ENCODE peak calls at places on chromosomes 12 and 14, in six cellular contexts. One of them, this sample, is unnamed. For H3K4me1, the result is how much of the 10 kb centered on the place peaks cover.

GRCh38 chr12:107328442-107329133 is 235.2 kb upstream of the CRY1 start:
- DNase-seq in thyroid gland: no peak
- DNase-seq in fibroblast of lung: peak
- DNase-seq in tibial artery: no peak
- DNase-seq in effector memory CD4-positive, alpha-beta T cell: no peak
- DNase-seq in ascending aorta: no peak
- DNase-seq in this sample: no peak

GRCh38 chr12:116381240-116381743 is 103.8 kb upstream of the MED13L start:
- DNase-seq in thyroid gland: no peak
- DNase-seq in fibroblast of lung: no peak
- DNase-seq in tibial artery: peak
- DNase-seq in effector memory CD4-positive, alpha-beta T cell: no peak
- DNase-seq in ascending aorta: no peak
- DNase-seq in this sample: no peak

GRCh38 chr14:97074860-97075259 is 277.7 kb downstream of the VRK1 start:
- DNase-seq in thyroid gland: no peak
- DNase-seq in fibroblast of lung: no peak
- DNase-seq in tibial artery: no peak
- DNase-seq in effector memory CD4-positive, alpha-beta T cell: no peak
- DNase-seq in ascending aorta: no peak
- DNase-seq in this sample: no peak

GRCh38 chr14:60350366-60350720 is 101.3 kb downstream of the PPM1A start:
- DNase-seq in thyroid gland: no peak
- DNase-seq in fibroblast of lung: no peak
- DNase-seq in tibial artery: no peak
- DNase-seq in effector memory CD4-positive, alpha-beta T cell: no peak
- DNase-seq in ascending aorta: no peak
- DNase-seq in this sample: no peak

GRCh38 chr12:44490181-44490580 is 385.9 kb downstream of the NELL2 start:
- DNase-seq in thyroid gland: no peak
- DNase-seq in fibroblast of lung: no peak
- DNase-seq in tibial artery: no peak
- DNase-seq in effector memory CD4-positive, alpha-beta T cell: no peak
- DNase-seq in ascending aorta: no peak
- DNase-seq in this sample: no peak

GRCh38 chr12:93880853-93881522 is 203.8 kb downstream of the CRADD start:
- DNase-seq in thyroid gland: no peak
- DNase-seq in fibroblast of lung: no peak
- DNase-seq in tibial artery: no peak
- DNase-seq in effector memory CD4-positive, alpha-beta T cell: no peak
- DNase-seq in ascending aorta: no peak
- DNase-seq in this sample: no peak

GRCh38 chr12:82746668-82747067 is 60.0 kb downstream of the TMTC2 start:
- DNase-seq in thyroid gland: peak
- DNase-seq in fibroblast of lung: no peak
- DNase-seq in tibial artery: no peak
- DNase-seq in effector memory CD4-positive, alpha-beta T cell: no peak
- DNase-seq in ascending aorta: no peak
- DNase-seq in this sample: no peak

GRCh38 chr14:43765474-43765873 is 741.6 kb downstream of the FSCB start:
- DNase-seq in thyroid gland: no peak
- DNase-seq in fibroblast of lung: no peak
- DNase-seq in tibial artery: no peak
- DNase-seq in effector memory CD4-positive, alpha-beta T cell: no peak
- DNase-seq in ascending aorta: no peak
- DNase-seq in this sample: no peak

GRCh38 chr14:69876848-69877306 is 2.3 kb upstream of the SMOC1 start:
- DNase-seq in thyroid gland: peak
- DNase-seq in fibroblast of lung: no peak
- DNase-seq in tibial artery: no peak
- DNase-seq in effector memory CD4-positive, alpha-beta T cell: no peak
- DNase-seq in ascending aorta: no peak
- DNase-seq in this sample: peak

GRCh38 chr14:96423012-96423411 is 31.1 kb downstream of the AK7 start:
- DNase-seq in thyroid gland: no peak
- DNase-seq in fibroblast of lung: no peak
- DNase-seq in tibial artery: no peak
- DNase-seq in effector memory CD4-positive, alpha-beta T cell: no peak
- DNase-seq in ascending aorta: no peak
- DNase-seq in this sample: no peak

GRCh38 chr12:20189767-20190166 is 178.6 kb upstream of the PDE3A start:
- DNase-seq in thyroid gland: no peak
- DNase-seq in fibroblast of lung: no peak
- DNase-seq in tibial artery: no peak
- DNase-seq in effector memory CD4-positive, alpha-beta T cell: no peak
- DNase-seq in ascending aorta: no peak
- DNase-seq in this sample: no peak

GRCh38 chr12:58537278-58537677 is 383.0 kb downstream of the LRIG3 start:
- DNase-seq in thyroid gland: no peak
- DNase-seq in fibroblast of lung: peak
- DNase-seq in tibial artery: no peak
- DNase-seq in effector memory CD4-positive, alpha-beta T cell: no peak
- DNase-seq in ascending aorta: no peak
- DNase-seq in this sample: no peak

GRCh38 chr14:85439696-85440328 is 90.1 kb upstream of the FLRT2 start:
- DNase-seq in thyroid gland: no peak
- DNase-seq in fibroblast of lung: peak
- DNase-seq in tibial artery: no peak
- DNase-seq in effector memory CD4-positive, alpha-beta T cell: no peak
- DNase-seq in ascending aorta: no peak
- DNase-seq in this sample: no peak

GRCh38 chr12:28222081-28222700 is 31.9 kb downstream of the CCDC91 start:
- DNase-seq in thyroid gland: no peak
- DNase-seq in fibroblast of lung: peak
- DNase-seq in tibial artery: no peak
- DNase-seq in effector memory CD4-positive, alpha-beta T cell: peak
- DNase-seq in ascending aorta: no peak
- DNase-seq in this sample: no peak

GRCh38 chr14:59331217-59331616 is 134.0 kb downstream of the GPR135 start:
- DNase-seq in thyroid gland: no peak
- DNase-seq in fibroblast of lung: no peak
- DNase-seq in tibial artery: no peak
- DNase-seq in effector memory CD4-positive, alpha-beta T cell: no peak
- DNase-seq in ascending aorta: no peak
- DNase-seq in this sample: no peak

GRCh38 chr12:92690601-92691000 is 12.2 kb upstream of the PLEKHG7 start:
- DNase-seq in thyroid gland: no peak
- DNase-seq in fibroblast of lung: no peak
- DNase-seq in tibial artery: no peak
- DNase-seq in effector memory CD4-positive, alpha-beta T cell: no peak
- DNase-seq in ascending aorta: no peak
- DNase-seq in this sample: no peak

GRCh38 chr12:5391638-5392037 is 40.3 kb upstream of the NTF3 start:
- DNase-seq in thyroid gland: no peak
- DNase-seq in fibroblast of lung: peak
- DNase-seq in tibial artery: no peak
- DNase-seq in effector memory CD4-positive, alpha-beta T cell: no peak
- DNase-seq in ascending aorta: no peak
- DNase-seq in this sample: no peak

GRCh38 chr14:100567009-100567876 is 20.0 kb downstream of the BEGAIN start:
- DNase-seq in thyroid gland: no peak
- DNase-seq in fibroblast of lung: no peak
- DNase-seq in tibial artery: no peak
- DNase-seq in effector memory CD4-positive, alpha-beta T cell: no peak
- DNase-seq in ascending aorta: no peak
- DNase-seq in this sample: peak
- H3K4me1 ChIP-seq in thyroid gland: under half
- H3K4me1 ChIP-seq in fibroblast of lung: under half
- H3K4me1 ChIP-seq in tibial artery: under half
- H3K4me1 ChIP-seq in effector memory CD4-positive, alpha-beta T cell: under half
- H3K4me1 ChIP-seq in ascending aorta: under half
- H3K4me1 ChIP-seq in this sample: under half

GRCh38 chr12:113239811-113240331 is 18.6 kb downstream of the TPCN1 start:
- DNase-seq in thyroid gland: peak
- DNase-seq in fibroblast of lung: no peak
- DNase-seq in tibial artery: peak
- DNase-seq in effector memory CD4-positive, alpha-beta T cell: no peak
- DNase-seq in ascending aorta: no peak
- DNase-seq in this sample: no peak
- H3K27ac ChIP-seq in thyroid gland: peak
- H3K27ac ChIP-seq in fibroblast of lung: no peak
- H3K27ac ChIP-seq in tibial artery: peak
- H3K27ac ChIP-seq in effector memory CD4-positive, alpha-beta T cell: no peak
- H3K27ac ChIP-seq in ascending aorta: peak
- H3K27ac ChIP-seq in this sample: peak

DNA sequence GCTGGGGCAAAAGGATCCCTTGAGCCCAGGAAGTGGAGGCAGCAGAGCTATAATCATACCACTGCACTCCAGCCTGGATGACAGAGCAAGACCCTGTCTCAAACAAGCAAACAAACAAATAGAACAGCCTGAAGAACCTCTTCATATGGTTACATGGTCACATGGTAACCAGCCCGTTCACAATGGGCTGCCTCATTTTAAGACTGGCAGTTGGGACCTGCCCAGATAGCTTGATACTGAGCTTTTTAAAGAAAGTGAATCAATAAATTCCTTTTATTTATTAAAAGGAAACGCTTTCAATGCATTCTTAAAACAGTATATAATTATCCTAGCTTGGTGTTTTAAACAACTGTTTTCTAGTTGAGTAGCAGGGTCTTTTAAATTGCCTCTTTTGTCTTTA is 10.5 kb downstream of the MLXIP start:
- DNase-seq in thyroid gland: no peak
- DNase-seq in fibroblast of lung: no peak
- DNase-seq in tibial artery: no peak
- DNase-seq in effector memory CD4-positive, alpha-beta T cell: no peak
- DNase-seq in ascending aorta: no peak
- DNase-seq in this sample: no peak
- H3K4me1 ChIP-seq in thyroid gland: half or more
- H3K4me1 ChIP-seq in fibroblast of lung: under half
- H3K4me1 ChIP-seq in tibial artery: half or more
- H3K4me1 ChIP-seq in effector memory CD4-positive, alpha-beta T cell: under half
- H3K4me1 ChIP-seq in ascending aorta: under half
- H3K4me1 ChIP-seq in this sample: half or more

DNA sequence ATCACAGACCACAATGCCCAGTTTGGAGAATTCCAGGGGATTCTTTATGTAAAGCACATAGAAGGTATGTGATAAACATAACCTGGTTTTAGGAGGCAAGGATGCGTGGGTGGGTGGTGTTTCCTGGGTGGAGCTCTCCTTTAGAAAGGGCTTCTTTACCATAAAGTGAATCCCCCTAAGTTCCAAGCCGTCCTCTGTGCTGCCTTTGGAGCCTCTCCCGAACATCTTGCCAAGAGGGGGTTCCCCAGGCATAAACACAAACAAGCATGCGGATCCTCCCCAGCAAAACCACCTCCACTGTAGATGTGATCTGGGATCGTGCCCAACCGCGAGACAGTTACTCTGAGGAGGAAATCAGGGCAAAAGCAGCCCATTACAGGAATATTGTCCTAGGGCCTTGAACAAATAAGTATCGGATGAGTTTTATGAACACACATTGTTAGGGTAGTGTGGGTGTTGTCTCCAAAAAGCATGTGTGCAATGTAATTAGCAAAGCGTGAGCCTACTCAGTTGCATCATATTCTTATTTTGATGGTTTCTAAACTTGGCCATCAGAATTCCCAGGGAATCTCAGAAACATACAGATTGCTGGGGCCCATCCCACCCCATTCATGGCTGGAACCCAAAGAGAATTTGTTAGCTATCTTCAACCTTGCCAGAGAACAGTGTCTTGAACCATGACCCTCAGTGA is 48.8 kb upstream of the CORO1C start:
- DNase-seq in thyroid gland: no peak
- DNase-seq in fibroblast of lung: no peak
- DNase-seq in tibial artery: no peak
- DNase-seq in effector memory CD4-positive, alpha-beta T cell: no peak
- DNase-seq in ascending aorta: no peak
- DNase-seq in this sample: no peak
- H3K27ac ChIP-seq in thyroid gland: no peak
- H3K27ac ChIP-seq in fibroblast of lung: no peak
- H3K27ac ChIP-seq in tibial artery: peak
- H3K27ac ChIP-seq in effector memory CD4-positive, alpha-beta T cell: no peak
- H3K27ac ChIP-seq in ascending aorta: peak
- H3K27ac ChIP-seq in this sample: no peak

DNA sequence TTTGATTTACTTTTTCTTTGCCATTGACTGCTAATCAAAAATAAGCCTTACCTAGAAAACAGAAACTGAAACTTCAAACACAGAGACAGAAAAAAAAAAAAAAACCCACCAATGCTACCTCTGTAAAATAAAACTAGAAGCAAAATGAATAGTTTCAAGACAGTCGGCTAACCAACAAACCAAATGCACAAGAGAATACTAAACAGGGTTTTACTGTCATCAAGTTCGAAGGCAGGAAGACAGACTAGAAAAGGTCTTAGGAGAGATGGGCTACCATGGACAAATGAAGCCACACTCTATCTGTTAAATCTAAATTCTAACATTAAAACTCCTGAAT is 59.5 kb downstream of the SEL1L start:
- DNase-seq in thyroid gland: no peak
- DNase-seq in fibroblast of lung: no peak
- DNase-seq in tibial artery: no peak
- DNase-seq in effector memory CD4-positive, alpha-beta T cell: no peak
- DNase-seq in ascending aorta: no peak
- DNase-seq in this sample: no peak
- H3K4me1 ChIP-seq in thyroid gland: under half
- H3K4me1 ChIP-seq in fibroblast of lung: under half
- H3K4me1 ChIP-seq in tibial artery: under half
- H3K4me1 ChIP-seq in effector memory CD4-positive, alpha-beta T cell: under half
- H3K4me1 ChIP-seq in ascending aorta: under half
- H3K4me1 ChIP-seq in this sample: under half

GRCh38 chr14:100674428-100674827 is 52.3 kb upstream of the DLK1 start:
- DNase-seq in thyroid gland: no peak
- DNase-seq in fibroblast of lung: no peak
- DNase-seq in tibial artery: no peak
- DNase-seq in effector memory CD4-positive, alpha-beta T cell: no peak
- DNase-seq in ascending aorta: no peak
- DNase-seq in this sample: no peak

GRCh38 chr14:100677152-100677924 is 49.4 kb upstream of the DLK1 start:
- DNase-seq in thyroid gland: no peak
- DNase-seq in fibroblast of lung: no peak
- DNase-seq in tibial artery: no peak
- DNase-seq in effector memory CD4-positive, alpha-beta T cell: no peak
- DNase-seq in ascending aorta: no peak
- DNase-seq in this sample: no peak

GRCh38 chr14:100674897-100675618 is 51.6 kb upstream of the DLK1 start:
- DNase-seq in thyroid gland: no peak
- DNase-seq in fibroblast of lung: no peak
- DNase-seq in tibial artery: no peak
- DNase-seq in effector memory CD4-positive, alpha-beta T cell: no peak
- DNase-seq in ascending aorta: no peak
- DNase-seq in this sample: no peak

GRCh38 chr14:100676089-100676685 is 50.5 kb upstream of the DLK1 start:
- DNase-seq in thyroid gland: no peak
- DNase-seq in fibroblast of lung: no peak
- DNase-seq in tibial artery: no peak
- DNase-seq in effector memory CD4-positive, alpha-beta T cell: no peak
- DNase-seq in ascending aorta: no peak
- DNase-seq in this sample: no peak

DNA sequence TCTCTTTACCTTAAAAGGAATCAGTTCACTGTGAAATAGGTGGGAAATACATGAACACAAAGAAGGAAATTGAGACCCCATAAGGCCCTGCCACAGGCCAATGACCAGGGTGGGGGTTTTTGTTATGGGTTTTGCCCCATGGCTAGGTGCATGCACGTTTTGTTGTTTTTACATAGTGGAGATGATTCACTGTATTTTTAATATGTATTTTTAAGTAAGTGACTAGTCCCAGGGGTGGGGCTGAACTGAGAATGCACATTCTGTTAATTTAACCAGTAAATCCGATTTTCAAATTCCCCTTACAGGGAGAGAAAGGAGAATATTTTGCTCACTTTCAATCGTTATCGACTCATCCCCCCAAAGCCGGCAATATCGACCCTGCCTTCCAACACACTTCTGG is 51.0 kb upstream of the DLK1 start:
- DNase-seq in thyroid gland: no peak
- DNase-seq in fibroblast of lung: no peak
- DNase-seq in tibial artery: no peak
- DNase-seq in effector memory CD4-positive, alpha-beta T cell: no peak
- DNase-seq in ascending aorta: no peak
- DNase-seq in this sample: no peak
- H3K27ac ChIP-seq in thyroid gland: no peak
- H3K27ac ChIP-seq in fibroblast of lung: no peak
- H3K27ac ChIP-seq in tibial artery: no peak
- H3K27ac ChIP-seq in effector memory CD4-positive, alpha-beta T cell: no peak
- H3K27ac ChIP-seq in ascending aorta: no peak
- H3K27ac ChIP-seq in this sample: no peak

This sample was measured in body of pancreas.